ENCODE peak calls at places on chromosome 1, in five cellular contexts. One of them, this sample, is unnamed.
A peak's percentile ranks its signal among the peaks of the same experiment; 100 is the strongest.

GRCh38 chr1:75712306-75712705 is 12.2 kb upstream of the ACADM start:
- DNase-seq in left ventricle myocardium inferior: no peak
- DNase-seq in breast epithelium: no peak
- DNase-seq in sigmoid colon: no peak
- DNase-seq in pancreas: no peak
- DNase-seq in this sample: no peak

GRCh38 chr1:212283741-212284140 is 1.5 kb upstream of the PPP2R5A start:
- DNase-seq in pancreas: no peak
- DNase-seq in left ventricle myocardium inferior: no peak
- DNase-seq in sigmoid colon: no peak
- DNase-seq in breast epithelium: no peak
- DNase-seq in this sample: no peak

GRCh38 chr1:183159960-183160359 is 26.1 kb upstream of the LAMC2 start:
- DNase-seq in breast epithelium: peak; percentile 78
- DNase-seq in pancreas: peak; percentile 22
- DNase-seq in sigmoid colon: no peak
- DNase-seq in left ventricle myocardium inferior: no peak
- DNase-seq in this sample: no peak

GRCh38 chr1:58780586-58781452 is 3.0 kb downstream of the JUN start:
- DNase-seq in sigmoid colon: no peak
- DNase-seq in left ventricle myocardium inferior: no peak
- DNase-seq in breast epithelium: no peak
- DNase-seq in pancreas: no peak
- DNase-seq in this sample: no peak

GRCh38 chr1:65399003-65399402 is 21.5 kb upstream of the LEPR start:
- DNase-seq in left ventricle myocardium inferior: no peak
- DNase-seq in pancreas: no peak
- DNase-seq in sigmoid colon: no peak
- DNase-seq in breast epithelium: no peak
- DNase-seq in this sample: no peak

GRCh38 chr1:3652538-3653285 is 396 bp downstream of the TP73 start:
- DNase-seq in sigmoid colon: no peak
- DNase-seq in breast epithelium: no peak
- DNase-seq in left ventricle myocardium inferior: no peak
- DNase-seq in pancreas: no peak
- DNase-seq in this sample: no peak

GRCh38 chr1:232012773-232013386 is 386.3 kb downstream of the DISC1 start:
- DNase-seq in breast epithelium: no peak
- DNase-seq in pancreas: no peak
- DNase-seq in sigmoid colon: peak; percentile 87
- DNase-seq in left ventricle myocardium inferior: peak; percentile 26
- DNase-seq in this sample: peak; percentile 57

GRCh38 chr1:225931270-225932129 is 7.5 kb upstream of the PYCR2 start:
- DNase-seq in breast epithelium: no peak
- DNase-seq in pancreas: no peak
- DNase-seq in left ventricle myocardium inferior: no peak
- DNase-seq in sigmoid colon: no peak
- DNase-seq in this sample: no peak

GRCh38 chr1:40185951-40186864 is 25.0 kb downstream of the RLF start:
- DNase-seq in left ventricle myocardium inferior: no peak
- DNase-seq in sigmoid colon: no peak
- DNase-seq in pancreas: no peak
- DNase-seq in breast epithelium: no peak
- DNase-seq in this sample: no peak

GRCh38 chr1:217105432-217105831 is 382.2 kb upstream of the ESRRG start:
- DNase-seq in breast epithelium: no peak
- DNase-seq in left ventricle myocardium inferior: no peak
- DNase-seq in pancreas: no peak
- DNase-seq in sigmoid colon: no peak
- DNase-seq in this sample: no peak

GRCh38 chr1:151837841-151838490 is 1.7 kb downstream of the C2CD4D start:
- DNase-seq in sigmoid colon: no peak
- DNase-seq in left ventricle myocardium inferior: no peak
- DNase-seq in pancreas: no peak
- DNase-seq in breast epithelium: no peak
- DNase-seq in this sample: no peak

GRCh38 chr1:32151319-32151787 is 28.1 kb upstream of the TXLNA start:
- DNase-seq in left ventricle myocardium inferior: no peak
- DNase-seq in breast epithelium: no peak
- DNase-seq in sigmoid colon: no peak
- DNase-seq in pancreas: no peak
- DNase-seq in this sample: no peak

GRCh38 chr1:44543064-44543815 is 131.0 kb downstream of the TMEM53 start:
- DNase-seq in pancreas: no peak
- DNase-seq in sigmoid colon: no peak
- DNase-seq in breast epithelium: no peak
- DNase-seq in left ventricle myocardium inferior: no peak
- DNase-seq in this sample: no peak

GRCh38 chr1:1945782-1946393 is 26.8 kb upstream of the TMEM52 start:
- DNase-seq in left ventricle myocardium inferior: no peak
- DNase-seq in sigmoid colon: no peak
- DNase-seq in breast epithelium: no peak
- DNase-seq in pancreas: no peak
- DNase-seq in this sample: no peak

GRCh38 chr1:193589597-193590040 is 403.2 kb upstream of the B3GALT2 start:
- DNase-seq in sigmoid colon: no peak
- DNase-seq in breast epithelium: no peak
- DNase-seq in left ventricle myocardium inferior: no peak
- DNase-seq in pancreas: no peak
- DNase-seq in this sample: peak; percentile 19

GRCh38 chr1:37954316-37954971 is 7.6 kb upstream of the INPP5B start:
- DNase-seq in breast epithelium: peak; percentile 24
- DNase-seq in left ventricle myocardium inferior: no peak
- DNase-seq in pancreas: no peak
- DNase-seq in sigmoid colon: no peak
- DNase-seq in this sample: no peak

GRCh38 chr1:227546055-227546454 is 17.3 kb upstream of the ZNF678 start:
- DNase-seq in pancreas: no peak
- DNase-seq in sigmoid colon: no peak
- DNase-seq in left ventricle myocardium inferior: no peak
- DNase-seq in breast epithelium: no peak
- DNase-seq in this sample: no peak

GRCh38 chr1:48616710-48617109 is 144.7 kb upstream of the SPATA6 start:
- DNase-seq in breast epithelium: no peak
- DNase-seq in sigmoid colon: no peak
- DNase-seq in left ventricle myocardium inferior: no peak
- DNase-seq in pancreas: no peak
- DNase-seq in this sample: no peak

GRCh38 chr1:89630046-89630445 is 2.9 kb upstream of the LRRC8C start:
- DNase-seq in pancreas: no peak
- DNase-seq in sigmoid colon: no peak
- DNase-seq in left ventricle myocardium inferior: no peak
- DNase-seq in breast epithelium: no peak
- DNase-seq in this sample: no peak

GRCh38 chr1:7435276-7436055 is 335.6 kb upstream of the VAMP3 start:
- DNase-seq in left ventricle myocardium inferior: no peak
- DNase-seq in sigmoid colon: no peak
- DNase-seq in pancreas: no peak
- DNase-seq in breast epithelium: no peak
- DNase-seq in this sample: no peak

GRCh38 chr1:224500802-224501201 is 66.2 kb upstream of the WDR26 start:
- DNase-seq in sigmoid colon: no peak
- DNase-seq in breast epithelium: no peak
- DNase-seq in left ventricle myocardium inferior: no peak
- DNase-seq in pancreas: no peak
- DNase-seq in this sample: no peak

GRCh38 chr1:224499204-224499603 is 64.6 kb upstream of the WDR26 start:
- DNase-seq in sigmoid colon: no peak
- DNase-seq in left ventricle myocardium inferior: no peak
- DNase-seq in breast epithelium: no peak
- DNase-seq in pancreas: no peak
- DNase-seq in this sample: no peak

GRCh38 chr1:224497714-224498573 is 63.3 kb upstream of the WDR26 start:
- DNase-seq in left ventricle myocardium inferior: no peak
- DNase-seq in breast epithelium: no peak
- DNase-seq in pancreas: no peak
- DNase-seq in sigmoid colon: no peak
- DNase-seq in this sample: peak; percentile 33

GRCh38 chr1:224496826-224497225 is 62.2 kb upstream of the WDR26 start:
- DNase-seq in left ventricle myocardium inferior: no peak
- DNase-seq in sigmoid colon: no peak
- DNase-seq in pancreas: no peak
- DNase-seq in breast epithelium: no peak
- DNase-seq in this sample: no peak

DNA sequence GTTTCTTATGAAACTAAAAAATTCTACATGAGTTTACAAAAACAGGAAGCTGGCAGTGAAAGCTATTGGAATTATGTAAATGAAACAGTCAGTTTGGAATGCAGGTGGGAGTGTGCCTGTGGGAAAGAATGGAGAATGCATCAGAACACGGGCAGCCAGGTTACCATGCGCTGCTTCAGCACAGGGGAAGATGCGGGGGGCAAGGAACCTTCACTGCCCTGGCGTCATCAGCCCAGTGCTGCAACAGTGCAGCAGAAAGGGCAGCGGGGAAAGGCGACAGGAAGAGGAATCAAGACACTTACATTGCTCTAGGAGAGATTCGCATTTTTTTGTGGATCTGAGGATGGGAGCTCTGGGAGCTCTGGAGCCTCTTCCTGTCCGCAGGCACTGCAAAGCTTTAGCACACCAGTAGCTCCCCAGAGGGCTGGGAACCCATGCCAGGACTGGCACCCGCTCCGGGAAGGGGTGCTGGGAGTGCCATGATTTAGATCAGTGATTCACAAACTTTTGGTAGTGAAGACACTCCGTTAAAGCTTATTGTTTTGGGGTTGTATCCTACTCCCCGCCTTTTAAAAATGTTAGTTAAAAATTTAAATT is 64.1 kb upstream of the WDR26 start:
- DNase-seq in sigmoid colon: no peak
- DNase-seq in pancreas: peak; percentile 27
- DNase-seq in left ventricle myocardium inferior: no peak
- DNase-seq in breast epithelium: no peak
- DNase-seq in this sample: no peak
- H3K27ac ChIP-seq in sigmoid colon: peak overlapping the region; percentile 52
- H3K27ac ChIP-seq in pancreas: peak overlapping the region; percentile 51
- H3K27ac ChIP-seq in left ventricle myocardium inferior: peak overlapping the region; percentile 78
- H3K27ac ChIP-seq in breast epithelium: peak overlapping the region; percentile 87
- H3K27ac ChIP-seq in this sample: peak overlapping the region; percentile 42

DNA sequence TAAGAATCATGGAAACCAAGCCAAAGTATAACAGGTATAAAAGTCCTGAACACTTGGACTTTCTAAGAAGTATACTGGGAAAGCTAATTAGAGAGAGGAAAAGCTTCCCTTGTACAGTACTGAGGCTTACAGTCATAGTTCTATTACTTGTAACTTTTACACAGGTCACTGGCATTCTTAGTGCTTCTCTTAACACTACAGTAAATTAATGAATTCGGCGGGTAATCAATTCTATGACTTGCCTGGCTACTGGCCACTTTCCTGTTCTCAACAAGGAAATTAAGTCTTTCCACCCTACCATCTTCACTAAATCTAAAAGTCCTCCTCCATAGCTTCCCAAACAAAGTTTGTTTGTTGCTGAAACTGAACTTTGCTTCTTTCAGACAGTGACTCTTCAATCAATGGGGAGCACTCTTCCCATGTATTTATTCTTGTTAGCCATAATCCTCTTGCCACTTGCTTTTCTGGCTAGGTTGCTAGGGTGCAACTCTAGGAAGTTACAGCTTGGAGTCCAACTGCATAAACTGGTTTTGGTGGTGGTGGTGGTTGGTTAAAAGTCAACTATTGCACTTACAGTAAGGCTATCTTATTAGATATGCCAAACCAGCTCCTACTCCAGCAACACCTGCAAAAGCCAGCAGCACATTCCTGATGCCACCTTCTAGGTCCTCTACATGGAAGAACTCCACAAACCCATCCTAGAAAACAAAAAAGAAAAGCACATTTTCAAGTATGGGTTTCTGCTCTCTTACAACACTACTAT is 2.4 kb downstream of the MCL1 start:
- DNase-seq in pancreas: no peak
- DNase-seq in left ventricle myocardium inferior: no peak
- DNase-seq in sigmoid colon: peak; percentile 30
- DNase-seq in breast epithelium: no peak
- DNase-seq in this sample: no peak
- H3K36me3 ChIP-seq in pancreas: no peaks in the 10 kb centered on the region
- H3K36me3 ChIP-seq in left ventricle myocardium inferior: peaks cover 70% of the 10 kb centered on the region
- H3K36me3 ChIP-seq in sigmoid colon: peaks cover 43% of the 10 kb centered on the region
- H3K36me3 ChIP-seq in breast epithelium: no peaks in the 10 kb centered on the region
- H3K36me3 ChIP-seq in this sample: peaks cover 71% of the 10 kb centered on the region

GRCh38 chr1:235068155-235069121 is 60.2 kb downstream of the TOMM20 start:
- DNase-seq in breast epithelium: peak; percentile 65
- DNase-seq in pancreas: no peak
- DNase-seq in left ventricle myocardium inferior: no peak
- DNase-seq in sigmoid colon: no peak
- DNase-seq in this sample: no peak
- H3K4me3 ChIP-seq in breast epithelium: no peak overlapping the region
- H3K4me3 ChIP-seq in pancreas: no peak overlapping the region
- H3K4me3 ChIP-seq in left ventricle myocardium inferior: no peak overlapping the region
- H3K4me3 ChIP-seq in sigmoid colon: no peak overlapping the region
- H3K4me3 ChIP-seq in this sample: no peak overlapping the region

DNA sequence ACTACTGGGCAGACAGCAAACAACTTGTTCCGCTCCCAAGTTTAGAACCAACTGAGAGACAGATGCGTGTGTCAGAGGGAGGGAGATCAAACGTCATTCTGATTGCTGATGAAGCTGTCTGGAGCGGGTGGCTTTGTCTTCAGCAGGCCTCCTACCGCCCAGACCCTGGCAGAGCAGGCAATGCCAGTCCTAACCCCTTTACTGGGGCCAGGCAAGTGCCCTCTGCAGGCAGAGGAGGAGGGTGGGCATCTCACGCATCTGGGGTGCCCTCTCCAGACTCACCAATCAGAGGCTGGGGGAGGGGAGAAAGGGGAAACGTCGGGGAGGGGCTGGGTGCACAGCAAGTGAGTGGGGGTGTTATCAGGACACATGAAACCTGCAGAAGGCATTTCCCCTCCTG is 126.6 kb downstream of the ACTL8 start:
- DNase-seq in sigmoid colon: no peak
- DNase-seq in pancreas: no peak
- DNase-seq in breast epithelium: no peak
- DNase-seq in left ventricle myocardium inferior: no peak
- DNase-seq in this sample: no peak
- H3K27ac ChIP-seq in sigmoid colon: no peak overlapping the region
- H3K27ac ChIP-seq in pancreas: no peak overlapping the region
- H3K27ac ChIP-seq in breast epithelium: no peak overlapping the region
- H3K27ac ChIP-seq in left ventricle myocardium inferior: peak overlapping the region; percentile 19
- H3K27ac ChIP-seq in this sample: no peak overlapping the region